ENCODE peak calls at places on chromosomes 7 and 10, in seven cellular contexts. One of them, this sample, is unnamed.

GRCh38 chr7:32164341-32164996 is 94.3 kb upstream of the PDE1C start:
- DNase-seq in spleen: no peak
- DNase-seq in endothelial cell of umbilical vein: peak
- DNase-seq in esophagus muscularis mucosa: no peak
- DNase-seq in A549: peak
- DNase-seq in GM12891: no peak
- DNase-seq in tibial nerve: no peak
- DNase-seq in this sample: peak

GRCh38 chr7:65827366-65827765 is 45.5 kb upstream of the VKORC1L1 start:
- DNase-seq in esophagus muscularis mucosa: no peak
- DNase-seq in GM12891: no peak
- DNase-seq in spleen: no peak
- DNase-seq in A549: no peak
- DNase-seq in endothelial cell of umbilical vein: no peak
- DNase-seq in tibial nerve: no peak
- DNase-seq in this sample: no peak

GRCh38 chr10:123748711-123749110 is 82.6 kb downstream of the GPR26 start:
- DNase-seq in A549: no peak
- DNase-seq in spleen: no peak
- DNase-seq in esophagus muscularis mucosa: no peak
- DNase-seq in endothelial cell of umbilical vein: no peak
- DNase-seq in GM12891: no peak
- DNase-seq in tibial nerve: no peak
- DNase-seq in this sample: no peak

GRCh38 chr10:15859865-15860691 is at the start of gene MINDY3:
- DNase-seq in esophagus muscularis mucosa: peak
- DNase-seq in A549: peak
- DNase-seq in spleen: peak
- DNase-seq in GM12891: peak
- DNase-seq in endothelial cell of umbilical vein: peak
- DNase-seq in tibial nerve: peak
- DNase-seq in this sample: peak

GRCh38 chr10:128626397-128627060 is 500.3 kb upstream of the MKI67 start:
- DNase-seq in GM12891: no peak
- DNase-seq in spleen: no peak
- DNase-seq in A549: no peak
- DNase-seq in tibial nerve: no peak
- DNase-seq in esophagus muscularis mucosa: peak
- DNase-seq in endothelial cell of umbilical vein: no peak
- DNase-seq in this sample: no peak

GRCh38 chr10:96290368-96291133 is 13.7 kb upstream of the DNTT start:
- DNase-seq in endothelial cell of umbilical vein: no peak
- DNase-seq in A549: no peak
- DNase-seq in tibial nerve: no peak
- DNase-seq in spleen: no peak
- DNase-seq in esophagus muscularis mucosa: no peak
- DNase-seq in GM12891: no peak
- DNase-seq in this sample: no peak

GRCh38 chr7:151186640-151187408 is at the start of gene ASB10:
- DNase-seq in esophagus muscularis mucosa: no peak
- DNase-seq in endothelial cell of umbilical vein: no peak
- DNase-seq in tibial nerve: no peak
- DNase-seq in GM12891: no peak
- DNase-seq in spleen: peak
- DNase-seq in A549: no peak
- DNase-seq in this sample: no peak

GRCh38 chr7:1447112-1447511 is 12.2 kb downstream of the MICALL2 start:
- DNase-seq in GM12891: no peak
- DNase-seq in A549: no peak
- DNase-seq in esophagus muscularis mucosa: no peak
- DNase-seq in endothelial cell of umbilical vein: no peak
- DNase-seq in spleen: no peak
- DNase-seq in tibial nerve: no peak
- DNase-seq in this sample: no peak

GRCh38 chr7:106858618-106859532 is 6.2 kb upstream of the PIK3CG start:
- DNase-seq in spleen: peak
- DNase-seq in GM12891: no peak
- DNase-seq in endothelial cell of umbilical vein: peak
- DNase-seq in tibial nerve: no peak
- DNase-seq in esophagus muscularis mucosa: no peak
- DNase-seq in A549: no peak
- DNase-seq in this sample: no peak

GRCh38 chr10:72220637-72221036 is 4.6 kb upstream of the ASCC1 start:
- DNase-seq in tibial nerve: no peak
- DNase-seq in esophagus muscularis mucosa: no peak
- DNase-seq in A549: no peak
- DNase-seq in GM12891: no peak
- DNase-seq in endothelial cell of umbilical vein: no peak
- DNase-seq in spleen: no peak
- DNase-seq in this sample: no peak

GRCh38 chr10:78830062-78830974 is 238.4 kb upstream of the ZMIZ1 start:
- DNase-seq in esophagus muscularis mucosa: no peak
- DNase-seq in spleen: no peak
- DNase-seq in tibial nerve: no peak
- DNase-seq in GM12891: no peak
- DNase-seq in endothelial cell of umbilical vein: no peak
- DNase-seq in A549: peak
- DNase-seq in this sample: peak

GRCh38 chr7:127885843-127886242 is 145.4 kb downstream of the LRRC4 start:
- DNase-seq in endothelial cell of umbilical vein: peak
- DNase-seq in esophagus muscularis mucosa: no peak
- DNase-seq in tibial nerve: no peak
- DNase-seq in GM12891: no peak
- DNase-seq in A549: no peak
- DNase-seq in spleen: no peak
- DNase-seq in this sample: peak

GRCh38 chr7:40263752-40264390 is 129.1 kb downstream of the SUGCT start:
- DNase-seq in endothelial cell of umbilical vein: no peak
- DNase-seq in esophagus muscularis mucosa: no peak
- DNase-seq in GM12891: no peak
- DNase-seq in A549: no peak
- DNase-seq in spleen: no peak
- DNase-seq in tibial nerve: no peak
- DNase-seq in this sample: no peak
- TF ChIP-seq POLR2A in endothelial cell of umbilical vein: no peak
- TF ChIP-seq POLR2A in esophagus muscularis mucosa: no peak
- TF ChIP-seq POLR2A in GM12891: no peak
- TF ChIP-seq POLR2A in A549: no peak
- TF ChIP-seq POLR2A in spleen: no peak
- TF ChIP-seq POLR2A in tibial nerve: no peak
- TF ChIP-seq POLR2A in this sample: no peak

DNA sequence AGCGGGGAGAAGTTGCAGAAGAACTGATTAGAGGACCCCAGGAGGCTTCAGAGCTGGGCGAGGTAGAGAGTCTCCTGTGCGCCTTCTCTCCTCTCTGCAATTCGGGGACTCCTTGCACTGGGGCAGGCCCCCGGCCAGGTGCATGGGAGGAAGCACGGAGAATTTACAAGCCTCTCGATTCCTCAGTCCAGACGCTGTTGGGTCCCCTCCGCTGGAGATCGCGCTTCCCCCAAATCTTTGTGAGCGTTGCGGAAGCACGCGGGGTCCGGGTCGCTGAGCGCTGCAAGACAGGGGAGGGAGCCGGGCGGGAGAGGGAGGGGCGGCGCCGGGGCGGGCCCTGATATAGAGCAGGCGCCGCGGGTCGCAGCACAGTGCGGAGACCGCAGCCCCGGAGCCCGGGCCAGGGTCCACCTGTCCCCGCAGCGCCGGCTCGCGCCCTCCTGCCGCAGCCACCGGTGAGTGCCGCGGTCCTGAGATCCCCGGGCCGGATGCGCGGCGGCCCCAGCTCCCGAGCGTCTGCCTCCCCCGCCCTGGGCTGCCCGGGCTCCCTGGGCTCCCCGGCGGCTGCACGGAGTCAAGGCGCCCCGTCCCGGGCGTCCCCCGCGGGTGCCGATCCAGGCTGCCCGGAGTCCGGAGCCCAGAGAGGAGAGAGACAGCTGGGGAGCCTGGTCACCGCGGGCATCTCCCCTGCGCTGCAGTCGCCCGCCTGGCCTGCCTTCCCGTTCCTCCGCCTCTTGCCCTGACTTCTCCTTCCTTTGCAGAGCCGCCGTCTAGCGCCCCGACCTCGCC is at the start of gene PLAU:
- DNase-seq in endothelial cell of umbilical vein: peak
- DNase-seq in spleen: peak
- DNase-seq in GM12891: peak
- DNase-seq in tibial nerve: peak
- DNase-seq in A549: no peak
- DNase-seq in esophagus muscularis mucosa: no peak
- DNase-seq in this sample: no peak
- TF ChIP-seq POLR2A in endothelial cell of umbilical vein: peak
- TF ChIP-seq POLR2A in spleen: no peak
- TF ChIP-seq POLR2A in GM12891: no peak
- TF ChIP-seq POLR2A in tibial nerve: no peak
- TF ChIP-seq POLR2A in A549: peak
- TF ChIP-seq POLR2A in esophagus muscularis mucosa: peak
- TF ChIP-seq POLR2A in this sample: no peak

DNA sequence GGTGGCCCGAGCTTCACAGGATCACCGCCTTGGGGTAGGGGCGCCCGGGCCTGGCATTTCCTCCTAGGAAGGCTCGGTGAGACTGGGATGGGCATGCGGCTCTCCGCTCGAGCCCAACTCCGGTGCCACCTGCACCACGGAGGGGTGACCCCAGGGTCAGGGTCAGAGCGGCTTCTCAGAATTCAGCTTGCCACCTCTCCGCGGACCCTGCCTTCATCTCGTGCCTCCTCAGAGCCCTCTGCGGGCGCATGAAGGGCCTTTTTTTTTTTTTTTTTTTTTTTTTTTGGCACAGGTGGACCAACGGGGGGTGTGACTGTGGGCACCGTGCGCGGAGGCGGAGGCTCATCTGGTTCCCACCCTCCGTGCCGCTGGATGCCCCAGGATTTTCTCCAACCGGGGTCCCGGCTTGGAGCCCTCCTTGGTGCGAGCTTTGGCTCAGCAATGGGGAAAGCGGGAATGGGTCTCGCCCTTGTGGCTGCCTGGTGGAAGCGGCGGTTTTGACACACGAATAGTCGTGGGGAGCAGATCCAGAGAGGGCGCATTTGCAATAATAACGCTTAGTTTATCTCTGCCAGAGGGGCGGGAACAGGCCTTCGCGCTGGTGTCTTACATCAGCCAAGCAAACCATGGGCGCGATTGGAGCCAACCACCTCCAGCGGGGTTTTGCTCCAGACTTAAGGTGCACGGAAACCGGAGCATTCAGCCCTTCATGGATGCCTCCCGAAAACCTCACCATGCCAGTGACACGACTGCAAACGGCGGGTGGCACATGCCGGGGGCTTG is 5.0 kb upstream of the TNRC18 start:
- DNase-seq in esophagus muscularis mucosa: peak
- DNase-seq in spleen: peak
- DNase-seq in endothelial cell of umbilical vein: peak
- DNase-seq in tibial nerve: peak
- DNase-seq in A549: no peak
- DNase-seq in GM12891: no peak
- DNase-seq in this sample: no peak
- TF ChIP-seq POLR2A in esophagus muscularis mucosa: no peak
- TF ChIP-seq POLR2A in spleen: no peak
- TF ChIP-seq POLR2A in endothelial cell of umbilical vein: no peak
- TF ChIP-seq POLR2A in tibial nerve: peak
- TF ChIP-seq POLR2A in A549: no peak
- TF ChIP-seq POLR2A in GM12891: no peak
- TF ChIP-seq POLR2A in this sample: no peak

GRCh38 chr7:155306677-155307470 is 9.2 kb downstream of the INSIG1 start:
- DNase-seq in spleen: no peak
- DNase-seq in GM12891: no peak
- DNase-seq in esophagus muscularis mucosa: no peak
- DNase-seq in tibial nerve: no peak
- DNase-seq in A549: no peak
- DNase-seq in endothelial cell of umbilical vein: no peak
- DNase-seq in this sample: no peak
- TF ChIP-seq POLR2A in spleen: no peak
- TF ChIP-seq POLR2A in GM12891: no peak
- TF ChIP-seq POLR2A in esophagus muscularis mucosa: no peak
- TF ChIP-seq POLR2A in tibial nerve: no peak
- TF ChIP-seq POLR2A in A549: no peak
- TF ChIP-seq POLR2A in endothelial cell of umbilical vein: no peak
- TF ChIP-seq POLR2A in this sample: no peak

DNA sequence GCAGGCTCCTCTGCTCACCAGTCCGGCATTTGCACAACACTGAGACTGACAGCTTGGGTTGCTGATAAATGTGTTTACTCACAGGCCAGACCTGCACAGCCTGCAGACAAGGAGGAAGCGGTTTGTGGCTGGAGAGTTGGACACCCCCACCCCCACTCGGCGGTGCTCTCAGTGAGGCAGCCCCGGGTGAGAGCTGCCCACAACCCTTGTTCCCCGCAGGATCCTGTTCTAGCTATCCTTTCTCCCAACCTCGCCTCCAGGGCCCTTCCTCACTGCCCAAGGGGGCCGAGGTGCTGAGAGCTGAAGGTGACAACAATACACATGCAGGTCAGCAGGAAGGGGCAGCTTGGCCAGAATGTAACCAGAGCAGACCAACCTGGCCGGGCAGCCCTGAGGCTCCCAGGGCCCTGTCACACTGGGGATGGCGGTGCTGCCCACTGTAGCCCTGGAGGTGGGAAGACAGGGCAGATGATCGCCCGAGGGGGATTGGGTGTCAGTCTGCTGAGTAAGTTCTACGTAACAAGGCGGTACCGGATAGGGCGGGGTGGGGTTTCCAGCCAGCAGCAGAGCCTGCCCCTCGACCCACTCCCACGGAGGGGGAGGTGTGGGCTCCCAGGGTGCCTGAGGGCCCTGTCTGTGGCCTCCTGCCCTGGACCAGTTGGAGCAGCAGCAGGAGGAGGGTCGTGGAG is 2.1 kb upstream of the ADAM8 start:
- DNase-seq in GM12891: peak
- DNase-seq in spleen: peak
- DNase-seq in esophagus muscularis mucosa: no peak
- DNase-seq in A549: no peak
- DNase-seq in tibial nerve: no peak
- DNase-seq in endothelial cell of umbilical vein: no peak
- DNase-seq in this sample: peak
- TF ChIP-seq POLR2A in GM12891: no peak
- TF ChIP-seq POLR2A in spleen: no peak
- TF ChIP-seq POLR2A in esophagus muscularis mucosa: no peak
- TF ChIP-seq POLR2A in A549: no peak
- TF ChIP-seq POLR2A in tibial nerve: no peak
- TF ChIP-seq POLR2A in endothelial cell of umbilical vein: no peak
- TF ChIP-seq POLR2A in this sample: no peak

DNA sequence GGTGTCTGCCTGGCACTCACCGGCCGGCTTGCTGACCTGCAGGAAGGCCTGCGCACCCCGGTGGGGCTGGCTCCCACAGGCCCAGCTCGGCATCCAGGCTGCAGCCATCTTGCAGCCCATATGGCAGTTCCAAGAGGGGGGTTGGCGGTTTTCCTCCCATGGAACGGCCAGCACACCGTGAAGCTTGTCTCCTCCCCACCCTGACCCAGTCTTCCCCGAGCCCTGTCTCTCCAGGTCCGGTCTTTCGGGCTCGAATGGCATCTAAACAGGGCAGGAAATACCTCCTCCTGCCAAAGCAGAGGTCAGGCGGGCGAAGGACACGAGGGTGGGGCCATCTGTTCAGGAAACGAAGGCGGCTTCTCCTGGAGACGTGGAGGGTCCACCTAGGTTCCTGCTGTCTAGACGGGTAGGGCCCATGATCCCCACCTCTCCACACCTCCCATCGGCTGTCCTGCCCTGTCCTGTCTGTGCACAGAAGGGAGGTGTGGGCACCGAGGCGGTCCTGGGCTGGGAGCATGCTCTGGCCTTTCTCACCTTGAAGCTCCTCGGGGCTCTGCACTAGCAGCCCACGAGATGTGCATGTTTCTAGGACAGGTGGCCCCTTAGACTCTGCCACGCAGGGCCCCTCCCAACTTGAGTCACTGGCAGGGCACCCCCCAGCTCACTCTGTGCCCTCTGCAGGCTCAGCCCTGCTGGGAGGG is 113.7 kb upstream of the DIP2C start:
- DNase-seq in spleen: no peak
- DNase-seq in A549: no peak
- DNase-seq in tibial nerve: no peak
- DNase-seq in endothelial cell of umbilical vein: no peak
- DNase-seq in esophagus muscularis mucosa: no peak
- DNase-seq in GM12891: no peak
- DNase-seq in this sample: no peak
- TF ChIP-seq POLR2A in spleen: no peak
- TF ChIP-seq POLR2A in A549: no peak
- TF ChIP-seq POLR2A in tibial nerve: no peak
- TF ChIP-seq POLR2A in endothelial cell of umbilical vein: no peak
- TF ChIP-seq POLR2A in esophagus muscularis mucosa: no peak
- TF ChIP-seq POLR2A in GM12891: no peak
- TF ChIP-seq POLR2A in this sample: no peak

This sample was measured in H54.